ENCODE peak calls at places on chromosomes 6 and 20, in four cellular contexts. S is CD4-positive, alpha-beta T cell; I is T-helper 2 cell; Q is NCI-H1694. L is an unnamed sample.

GRCh38 chr6:72784071-72784470 is 162.2 kb downstream of the KCNQ5 start:
- DNase-seq in Q (no peak), S (no peak), I (no peak), L (no peak)

GRCh38 chr6:112372213-112372806 is 25.2 kb downstream of the RFPL4B start:
- DNase-seq in Q (no peak), I (no peak), S (no peak), L (no peak)

GRCh38 chr20:63043348-63044203 is 36.8 kb upstream of the BHLHE23 start:
- DNase-seq in I (peak; percentile 22), Q (no peak), S (no peak), L (no peak)

GRCh38 chr6:34526241-34526972 is 29.7 kb downstream of the SPDEF start:
- DNase-seq in I (no peak), Q (no peak), S (no peak), L (no peak)

GRCh38 chr6:110562316-110562915 is 86.0 kb upstream of the SLC22A16 start:
- DNase-seq in S (no peak), I (no peak), Q (no peak), L (no peak)

GRCh38 chr6:109794201-109794926 is 103.3 kb downstream of the FIG4 start:
- DNase-seq in I (no peak), S (no peak), Q (no peak), L (no peak)

GRCh38 chr6:31557443-31558317 is 10.3 kb downstream of the NFKBIL1 start:
- DNase-seq in Q (no peak), S (no peak), I (no peak), L (no peak)

GRCh38 chr20:63367446-63368055 is 6.4 kb upstream of the CHRNA4 start:
- DNase-seq in Q (no peak), S (no peak), I (no peak), L (no peak)

GRCh38 chr20:61218886-61219480 is 33.1 kb upstream of the CDH4 start:
- DNase-seq in I (no peak), Q (no peak), S (no peak), L (no peak)

GRCh38 chr6:131101911-131102680 is 33.2 kb upstream of the AKAP7 start:
- DNase-seq in Q (no peak), S (no peak), I (no peak), L (no peak)